ENCODE peak calls at places on chromosome 15, in five cellular contexts. One of them, this sample, is unnamed.

GRCh38 chr15:80788536-80788935 is 9.4 kb downstream of the CEMIP start:
- DNase-seq in HS-5: no peak
- DNase-seq in astrocyte of the spinal cord: no peak
- DNase-seq in keratinocyte: no peak
- DNase-seq in activated CD4-positive, alpha-beta memory T cell treated with anti-CD3 and anti-CD28 coated beads for 36 hours: no peak
- DNase-seq in this sample: no peak

GRCh38 chr15:35522061-35522460 is 23.9 kb downstream of the DPH6 start:
- DNase-seq in keratinocyte: no peak
- DNase-seq in astrocyte of the spinal cord: no peak
- DNase-seq in HS-5: no peak
- DNase-seq in activated CD4-positive, alpha-beta memory T cell treated with anti-CD3 and anti-CD28 coated beads for 36 hours: no peak
- DNase-seq in this sample: no peak

GRCh38 chr15:80252281-80252619 is 237 bp upstream of the CTXND1 start:
- DNase-seq in activated CD4-positive, alpha-beta memory T cell treated with anti-CD3 and anti-CD28 coated beads for 36 hours: no peak
- DNase-seq in keratinocyte: no peak
- DNase-seq in HS-5: no peak
- DNase-seq in astrocyte of the spinal cord: no peak
- DNase-seq in this sample: no peak

GRCh38 chr15:60374209-60374608 is 23.6 kb downstream of the ANXA2 start:
- DNase-seq in HS-5: no peak
- DNase-seq in activated CD4-positive, alpha-beta memory T cell treated with anti-CD3 and anti-CD28 coated beads for 36 hours: no peak
- DNase-seq in keratinocyte: no peak
- DNase-seq in astrocyte of the spinal cord: no peak
- DNase-seq in this sample: no peak

GRCh38 chr15:101795455-101795854 is 7.9 kb upstream of the OR4F6 start:
- DNase-seq in astrocyte of the spinal cord: peak
- DNase-seq in activated CD4-positive, alpha-beta memory T cell treated with anti-CD3 and anti-CD28 coated beads for 36 hours: no peak
- DNase-seq in keratinocyte: no peak
- DNase-seq in HS-5: peak
- DNase-seq in this sample: no peak

GRCh38 chr15:31086344-31086743 is 15.2 kb downstream of the TRPM1 start:
- DNase-seq in HS-5: no peak
- DNase-seq in activated CD4-positive, alpha-beta memory T cell treated with anti-CD3 and anti-CD28 coated beads for 36 hours: no peak
- DNase-seq in astrocyte of the spinal cord: no peak
- DNase-seq in keratinocyte: no peak
- DNase-seq in this sample: no peak

GRCh38 chr15:90184119-90184785 is 16.9 kb upstream of the SEMA4B start:
- DNase-seq in keratinocyte: no peak
- DNase-seq in HS-5: no peak
- DNase-seq in activated CD4-positive, alpha-beta memory T cell treated with anti-CD3 and anti-CD28 coated beads for 36 hours: peak
- DNase-seq in astrocyte of the spinal cord: peak
- DNase-seq in this sample: no peak

GRCh38 chr15:39031596-39031995 is 467.0 kb upstream of the RASGRP1 start:
- DNase-seq in HS-5: no peak
- DNase-seq in keratinocyte: no peak
- DNase-seq in astrocyte of the spinal cord: no peak
- DNase-seq in activated CD4-positive, alpha-beta memory T cell treated with anti-CD3 and anti-CD28 coated beads for 36 hours: no peak
- DNase-seq in this sample: no peak

GRCh38 chr15:64478863-64479262 is 18.5 kb downstream of the ZNF609 start:
- DNase-seq in HS-5: no peak
- DNase-seq in keratinocyte: no peak
- DNase-seq in activated CD4-positive, alpha-beta memory T cell treated with anti-CD3 and anti-CD28 coated beads for 36 hours: no peak
- DNase-seq in astrocyte of the spinal cord: no peak
- DNase-seq in this sample: no peak

GRCh38 chr15:25437751-25438600 is 848 bp downstream of the UBE3A start:
- DNase-seq in activated CD4-positive, alpha-beta memory T cell treated with anti-CD3 and anti-CD28 coated beads for 36 hours: peak
- DNase-seq in keratinocyte: no peak
- DNase-seq in HS-5: no peak
- DNase-seq in astrocyte of the spinal cord: peak
- DNase-seq in this sample: no peak

GRCh38 chr15:60751985-60752952 is 273.3 kb upstream of the ICE2 start:
- DNase-seq in HS-5: no peak
- DNase-seq in astrocyte of the spinal cord: peak
- DNase-seq in keratinocyte: no peak
- DNase-seq in activated CD4-positive, alpha-beta memory T cell treated with anti-CD3 and anti-CD28 coated beads for 36 hours: no peak
- DNase-seq in this sample: no peak

GRCh38 chr15:39438260-39438659 is 142.6 kb upstream of the THBS1 start:
- DNase-seq in keratinocyte: no peak
- DNase-seq in astrocyte of the spinal cord: no peak
- DNase-seq in activated CD4-positive, alpha-beta memory T cell treated with anti-CD3 and anti-CD28 coated beads for 36 hours: no peak
- DNase-seq in HS-5: no peak
- DNase-seq in this sample: no peak

GRCh38 chr15:84143753-84144314 is 91.7 kb upstream of the GOLGA6L4 start:
- DNase-seq in HS-5: no peak
- DNase-seq in keratinocyte: no peak
- DNase-seq in activated CD4-positive, alpha-beta memory T cell treated with anti-CD3 and anti-CD28 coated beads for 36 hours: no peak
- DNase-seq in astrocyte of the spinal cord: no peak
- DNase-seq in this sample: no peak

This sample was measured in KG1.